ENCODE peak calls at places on chromosomes 16 and 17, in seven cellular contexts. M, Z, S, F, V, O and P are unnamed samples.

GRCh38 chr17:34173221-34173620 is 81.9 kb upstream of the CCL2 start:
- DNase-seq in Z (no peak), F (no peak), O (no peak), S (no peak), V (no peak), M (no peak), P (no peak)

GRCh38 chr17:45234641-45235040 is 13.0 kb downstream of the FMNL1 start:
- DNase-seq in F (no peak), Z (no peak), O (no peak), M (peak; percentile 59), S (no peak), V (peak; percentile 89), P (no peak)

GRCh38 chr17:1724869-1725641 is 551 bp downstream of the WDR81 start:
- DNase-seq in S (peak; percentile 56), F (no peak), O (no peak), Z (no peak), M (no peak), V (no peak), P (peak; percentile 33)

GRCh38 chr17:49471089-49471683 is 23.9 kb upstream of the NGFR start:
- DNase-seq in V (peak; percentile 68), Z (no peak), M (no peak), O (no peak), S (no peak), F (no peak), P (no peak)

GRCh38 chr17:48143629-48144028 is 36.1 kb downstream of the SNX11 start:
- DNase-seq in Z (no peak), V (no peak), M (no peak), S (no peak), O (no peak), F (no peak), P (no peak)

GRCh38 chr17:44970136-44970737 is 2.1 kb upstream of the C1QL1 start:
- DNase-seq in Z (peak; percentile 52), M (peak; percentile 59), V (peak; percentile 72), F (no peak), S (peak; percentile 29), O (no peak), P (peak; percentile 84)

GRCh38 chr16:80125677-80126076 is 415.1 kb upstream of the DYNLRB2 start:
- DNase-seq in F (no peak), O (no peak), M (no peak), Z (peak; percentile 57), V (no peak), S (no peak), P (no peak)

GRCh38 chr16:81647527-81647926 is 131.6 kb upstream of the PLCG2 start:
- DNase-seq in Z (no peak), V (peak; percentile 55), F (no peak), M (no peak), S (no peak), O (no peak), P (no peak)

GRCh38 chr17:9209781-9210370 is 188.6 kb downstream of the NTN1 start:
- DNase-seq in M (no peak), F (no peak), S (no peak), O (no peak), V (peak; percentile 22), Z (no peak), P (no peak)

GRCh38 chr17:67413399-67413798 is 36.3 kb downstream of the PITPNC1 start:
- DNase-seq in O (no peak), Z (no peak), V (no peak), M (no peak), S (no peak), F (no peak), P (no peak)

GRCh38 chr16:46573008-46573833 is 48.0 kb downstream of the SHCBP1 start:
- DNase-seq in S (no peak), F (no peak), V (peak; percentile 41), Z (no peak), O (no peak), M (peak; percentile 18), P (no peak)

GRCh38 chr16:24070851-24071250 is 185.3 kb upstream of the CACNG3 start:
- DNase-seq in M (peak; percentile 57), F (peak; percentile 23), Z (no peak), O (no peak), S (peak; percentile 15), V (peak; percentile 83), P (no peak)

GRCh38 chr16:9402293-9402865 is 310.9 kb downstream of the HAPSTR1 start:
- DNase-seq in V (no peak), S (no peak), Z (no peak), O (no peak), M (no peak), F (no peak), P (peak; percentile 47)

GRCh38 chr17:62067165-62068145 is 2.4 kb upstream of the MED13 start:
- DNase-seq in V (peak; percentile 62), M (no peak), Z (no peak), F (no peak), S (no peak), O (no peak), P (no peak)

GRCh38 chr17:79478051-79478461 is 132.8 kb downstream of the RBFOX3 start:
- DNase-seq in Z (no peak), V (no peak), S (no peak), F (no peak), O (no peak), M (no peak), P (no peak)

GRCh38 chr17:63308272-63308671 is 137.8 kb downstream of the CYB561 start:
- DNase-seq in M (no peak), O (no peak), F (no peak), S (no peak), V (no peak), Z (no peak), P (no peak)

GRCh38 chr16:70693231-70693671 is 7.4 kb upstream of the MTSS2 start:
- DNase-seq in M (no peak), O (no peak), V (no peak), F (no peak), Z (no peak), S (no peak), P (no peak)

GRCh38 chr17:50660042-50660886 is 25.6 kb downstream of the ABCC3 start:
- DNase-seq in Z (no peak), F (no peak), S (no peak), V (no peak), O (no peak), M (no peak), P (peak; percentile 74)

GRCh38 chr16:28259781-28260150 is 32.6 kb upstream of the SBK1 start:
- DNase-seq in Z (no peak), O (no peak), M (no peak), F (no peak), V (no peak), S (no peak), P (no peak)

GRCh38 chr17:55962931-55963378 is 190.3 kb upstream of the ANKFN1 start:
- DNase-seq in F (no peak), O (no peak), M (no peak), Z (no peak), S (no peak), V (no peak), P (no peak)

GRCh38 chr16:89176717-89177116 is 5.2 kb downstream of the CDH15 start:
- DNase-seq in M (no peak), O (no peak), V (no peak), Z (no peak), F (no peak), S (no peak), P (no peak)
- H3K27me3 ChIP-seq in M (peaks cover 3% of the 10 kb centered on the region), O (no peaks in the 10 kb centered on the region), V (no peaks in the 10 kb centered on the region), Z (peaks cover 5% of the 10 kb centered on the region), F (no peaks in the 10 kb centered on the region), S (no peaks in the 10 kb centered on the region), P (no peaks in the 10 kb centered on the region)

GRCh38 chr17:74104921-74105320 is 98.6 kb upstream of the RPL38 start:
- DNase-seq in V (no peak), F (no peak), M (no peak), O (no peak), S (no peak), Z (no peak), P (no peak)

GRCh38 chr17:74110467-74110866 is 93.0 kb upstream of the RPL38 start:
- DNase-seq in M (no peak), F (no peak), S (no peak), Z (no peak), O (no peak), V (no peak), P (peak; percentile 5)

GRCh38 chr17:74107107-74107506 is 96.4 kb upstream of the RPL38 start:
- DNase-seq in F (no peak), S (no peak), Z (no peak), V (no peak), M (no peak), O (no peak), P (no peak)

GRCh38 chr17:74113326-74113725 is 90.2 kb upstream of the RPL38 start:
- DNase-seq in M (no peak), Z (no peak), F (no peak), V (no peak), S (no peak), O (no peak), P (no peak)

GRCh38 chr17:74108126-74108705 is 95.3 kb upstream of the RPL38 start:
- DNase-seq in S (no peak), M (no peak), Z (no peak), F (no peak), V (no peak), O (no peak), P (no peak)
- H3K27me3 ChIP-seq in S (no peaks in the 10 kb centered on the region), M (no peaks in the 10 kb centered on the region), Z (no peaks in the 10 kb centered on the region), F (peaks cover 7% of the 10 kb centered on the region), V (no peaks in the 10 kb centered on the region), O (no peaks in the 10 kb centered on the region), P (no peaks in the 10 kb centered on the region)

GRCh38 chr17:77634710-77635109 is 323.8 kb upstream of the TNRC6C start:
- DNase-seq in M (no peak), S (peak; percentile 41), Z (no peak), V (peak; percentile 25), O (no peak), F (no peak), P (no peak)

GRCh38 chr17:77638229-77638628 is 320.3 kb upstream of the TNRC6C start:
- DNase-seq in F (no peak), S (no peak), Z (no peak), V (peak; percentile 26), O (no peak), M (no peak), P (no peak)

GRCh38 chr17:77635176-77635575 is 323.3 kb upstream of the TNRC6C start:
- DNase-seq in Z (no peak), V (peak; percentile 24), S (no peak), F (no peak), O (no peak), M (no peak), P (no peak)

GRCh38 chr17:77637807-77638182 is 320.7 kb upstream of the TNRC6C start:
- DNase-seq in M (peak; percentile 20), O (no peak), F (no peak), Z (no peak), V (no peak), S (no peak), P (no peak)

GRCh38 chr17:77636835-77637806 is 321.4 kb upstream of the TNRC6C start:
- DNase-seq in F (no peak), M (no peak), Z (no peak), S (no peak), O (no peak), V (peak; percentile 38), P (no peak)
- H3K27me3 ChIP-seq in F (no peaks in the 10 kb centered on the region), M (peaks cover 30% of the 10 kb centered on the region), Z (no peaks in the 10 kb centered on the region), S (peaks cover 1% of the 10 kb centered on the region), O (no peaks in the 10 kb centered on the region), V (no peaks in the 10 kb centered on the region), P (no peaks in the 10 kb centered on the region)

DNA sequence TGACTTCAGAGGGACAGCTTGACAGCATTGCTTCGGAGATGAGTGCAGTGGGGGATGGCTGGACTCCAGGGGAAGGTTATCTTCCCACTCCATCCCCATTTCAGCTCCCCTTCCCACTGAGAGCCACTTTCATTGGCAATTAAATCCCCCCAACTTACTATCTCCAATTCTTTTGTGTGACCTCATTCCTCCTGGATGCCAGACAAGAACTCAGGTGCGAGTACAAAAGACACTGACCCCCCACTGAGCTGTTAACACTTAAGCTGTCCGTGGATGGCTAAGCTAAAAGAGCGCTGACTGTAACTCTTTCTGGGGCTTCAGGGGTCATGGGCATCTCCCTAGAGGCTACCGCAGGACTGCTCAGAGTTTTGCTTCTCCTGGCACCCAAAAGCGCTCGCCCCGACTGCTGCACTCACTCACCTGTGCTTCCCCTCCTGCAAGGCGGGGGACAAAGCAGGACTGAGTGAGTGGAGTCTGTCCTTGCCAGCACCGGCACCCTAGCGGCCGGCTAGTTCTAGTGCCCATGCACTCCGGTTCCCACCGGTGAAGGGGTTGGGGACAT is 44.8 kb upstream of the FBXO47 start:
- DNase-seq in O (no peak), Z (no peak), V (peak; percentile 86), F (no peak), M (no peak), S (no peak), P (peak; percentile 34)
- H3K27me3 ChIP-seq in O (no peaks in the 10 kb centered on the region), Z (no peaks in the 10 kb centered on the region), V (no peaks in the 10 kb centered on the region), F (no peaks in the 10 kb centered on the region), M (peaks cover 2% of the 10 kb centered on the region), S (peaks cover 3% of the 10 kb centered on the region), P (no peaks in the 10 kb centered on the region)